ENCODE peak calls at places on chromosomes 2 and 18, in five cellular contexts. One of them, this sample, is unnamed.

GRCh38 chr2:32632089-32632488 is 4.2 kb downstream of the TTC27 start:
- DNase-seq in tibial nerve: no peak
- DNase-seq in upper lobe of left lung: no peak
- DNase-seq in brain microvascular endothelial cell: peak
- DNase-seq in endothelial cell: no peak
- DNase-seq in this sample: no peak

GRCh38 chr2:240553956-240554480 is 3.8 kb downstream of the ANKMY1 start:
- DNase-seq in brain microvascular endothelial cell: no peak
- DNase-seq in upper lobe of left lung: no peak
- DNase-seq in endothelial cell: no peak
- DNase-seq in tibial nerve: no peak
- DNase-seq in this sample: no peak

GRCh38 chr2:105294844-105295481 is 34.6 kb downstream of the TGFBRAP1 start:
- DNase-seq in upper lobe of left lung: no peak
- DNase-seq in tibial nerve: no peak
- DNase-seq in brain microvascular endothelial cell: peak
- DNase-seq in endothelial cell: peak
- DNase-seq in this sample: no peak

GRCh38 chr18:78521136-78521535 is 458.5 kb upstream of the SALL3 start:
- DNase-seq in brain microvascular endothelial cell: no peak
- DNase-seq in upper lobe of left lung: no peak
- DNase-seq in endothelial cell: no peak
- DNase-seq in tibial nerve: no peak
- DNase-seq in this sample: no peak

GRCh38 chr2:162368494-162368893 is 24.6 kb downstream of the GCA start:
- DNase-seq in upper lobe of left lung: no peak
- DNase-seq in brain microvascular endothelial cell: no peak
- DNase-seq in tibial nerve: no peak
- DNase-seq in endothelial cell: no peak
- DNase-seq in this sample: no peak

GRCh38 chr2:100877555-100877954 is 57.6 kb downstream of the NPAS2 start:
- DNase-seq in upper lobe of left lung: no peak
- DNase-seq in tibial nerve: no peak
- DNase-seq in brain microvascular endothelial cell: peak
- DNase-seq in endothelial cell: no peak
- DNase-seq in this sample: no peak

GRCh38 chr2:197869501-197870111 is 65.2 kb downstream of the PLCL1 start:
- DNase-seq in upper lobe of left lung: no peak
- DNase-seq in endothelial cell: no peak
- DNase-seq in tibial nerve: no peak
- DNase-seq in brain microvascular endothelial cell: peak
- DNase-seq in this sample: no peak

GRCh38 chr18:49744395-49744987 is 68.8 kb downstream of the ACAA2 start:
- DNase-seq in brain microvascular endothelial cell: no peak
- DNase-seq in tibial nerve: no peak
- DNase-seq in upper lobe of left lung: peak
- DNase-seq in endothelial cell: no peak
- DNase-seq in this sample: no peak

GRCh38 chr2:16007167-16007934 is 67.0 kb downstream of the MYCN start:
- DNase-seq in endothelial cell: no peak
- DNase-seq in tibial nerve: no peak
- DNase-seq in upper lobe of left lung: no peak
- DNase-seq in brain microvascular endothelial cell: no peak
- DNase-seq in this sample: no peak

GRCh38 chr2:16256601-16257000 is 316.3 kb downstream of the MYCN start:
- DNase-seq in endothelial cell: no peak
- DNase-seq in upper lobe of left lung: no peak
- DNase-seq in tibial nerve: no peak
- DNase-seq in brain microvascular endothelial cell: no peak
- DNase-seq in this sample: no peak

GRCh38 chr2:529425-529824 is 147.8 kb downstream of the TMEM18 start:
- DNase-seq in upper lobe of left lung: no peak
- DNase-seq in brain microvascular endothelial cell: peak
- DNase-seq in tibial nerve: no peak
- DNase-seq in endothelial cell: no peak
- DNase-seq in this sample: no peak

GRCh38 chr2:122748552-122749011 is 993.1 kb downstream of the TSN start:
- DNase-seq in upper lobe of left lung: no peak
- DNase-seq in tibial nerve: no peak
- DNase-seq in brain microvascular endothelial cell: peak
- DNase-seq in endothelial cell: no peak
- DNase-seq in this sample: no peak

GRCh38 chr2:43495727-43496126 is 100.1 kb downstream of the THADA start:
- DNase-seq in brain microvascular endothelial cell: no peak
- DNase-seq in tibial nerve: no peak
- DNase-seq in endothelial cell: no peak
- DNase-seq in upper lobe of left lung: no peak
- DNase-seq in this sample: no peak

GRCh38 chr2:61978522-61978921 is 73.0 kb downstream of the COMMD1 start:
- DNase-seq in tibial nerve: no peak
- DNase-seq in brain microvascular endothelial cell: no peak
- DNase-seq in endothelial cell: no peak
- DNase-seq in upper lobe of left lung: no peak
- DNase-seq in this sample: no peak

GRCh38 chr2:88227446-88227845 is 57.3 kb downstream of the THNSL2 start:
- DNase-seq in endothelial cell: no peak
- DNase-seq in tibial nerve: no peak
- DNase-seq in upper lobe of left lung: no peak
- DNase-seq in brain microvascular endothelial cell: peak
- DNase-seq in this sample: no peak

GRCh38 chr18:79553696-79554095 is 125.9 kb upstream of the CTDP1 start:
- DNase-seq in upper lobe of left lung: peak
- DNase-seq in brain microvascular endothelial cell: no peak
- DNase-seq in tibial nerve: no peak
- DNase-seq in endothelial cell: no peak
- DNase-seq in this sample: no peak

GRCh38 chr2:209391776-209392401 is 32.0 kb upstream of the MAP2 start:
- DNase-seq in upper lobe of left lung: no peak
- DNase-seq in brain microvascular endothelial cell: peak
- DNase-seq in endothelial cell: no peak
- DNase-seq in tibial nerve: no peak
- DNase-seq in this sample: no peak

GRCh38 chr2:141021109-141021508 is 1109.7 kb downstream of the LRP1B start:
- DNase-seq in tibial nerve: no peak
- DNase-seq in brain microvascular endothelial cell: peak
- DNase-seq in upper lobe of left lung: no peak
- DNase-seq in endothelial cell: no peak
- DNase-seq in this sample: no peak

DNA sequence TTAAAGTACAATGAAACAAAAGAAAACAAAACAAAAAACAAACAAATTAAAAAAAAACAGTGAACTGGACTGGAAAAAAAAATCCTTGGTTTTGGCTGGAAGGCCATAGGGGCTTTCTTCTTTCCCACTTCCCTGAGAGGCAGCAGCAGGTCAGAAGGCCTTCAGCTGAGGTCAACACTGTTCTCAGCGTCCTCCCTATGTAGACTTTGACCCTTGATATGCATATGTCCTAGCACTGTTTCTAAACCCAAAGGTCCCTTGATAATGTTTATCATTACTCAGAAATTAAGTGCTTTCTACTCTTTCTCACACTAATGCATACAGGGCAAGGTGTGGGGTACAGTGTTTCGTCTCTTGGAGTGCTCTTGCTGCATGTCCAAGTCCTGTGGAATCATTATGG is 75.6 kb upstream of the WDSUB1 start:
- DNase-seq in brain microvascular endothelial cell: no peak
- DNase-seq in upper lobe of left lung: no peak
- DNase-seq in tibial nerve: no peak
- DNase-seq in endothelial cell: no peak
- DNase-seq in this sample: no peak
- TF ChIP-seq CTCF in brain microvascular endothelial cell: no peak
- TF ChIP-seq CTCF in upper lobe of left lung: no peak
- TF ChIP-seq CTCF in tibial nerve: no peak
- TF ChIP-seq CTCF in endothelial cell: no peak
- TF ChIP-seq CTCF in this sample: no peak

GRCh38 chr18:59275406-59275949 is 2.2 kb upstream of the RAX start:
- DNase-seq in brain microvascular endothelial cell: no peak
- DNase-seq in endothelial cell: no peak
- DNase-seq in upper lobe of left lung: no peak
- DNase-seq in tibial nerve: no peak
- DNase-seq in this sample: no peak

GRCh38 chr18:59272221-59272888 is 899 bp downstream of the RAX start:
- DNase-seq in brain microvascular endothelial cell: no peak
- DNase-seq in upper lobe of left lung: peak
- DNase-seq in tibial nerve: no peak
- DNase-seq in endothelial cell: no peak
- DNase-seq in this sample: no peak

GRCh38 chr18:59271606-59272220 is 1.5 kb downstream of the RAX start:
- DNase-seq in upper lobe of left lung: no peak
- DNase-seq in endothelial cell: no peak
- DNase-seq in brain microvascular endothelial cell: no peak
- DNase-seq in tibial nerve: no peak
- DNase-seq in this sample: no peak

GRCh38 chr18:59273936-59274928 is 978 bp upstream of the RAX start:
- DNase-seq in brain microvascular endothelial cell: no peak
- DNase-seq in upper lobe of left lung: peak
- DNase-seq in endothelial cell: no peak
- DNase-seq in tibial nerve: no peak
- DNase-seq in this sample: no peak

DNA sequence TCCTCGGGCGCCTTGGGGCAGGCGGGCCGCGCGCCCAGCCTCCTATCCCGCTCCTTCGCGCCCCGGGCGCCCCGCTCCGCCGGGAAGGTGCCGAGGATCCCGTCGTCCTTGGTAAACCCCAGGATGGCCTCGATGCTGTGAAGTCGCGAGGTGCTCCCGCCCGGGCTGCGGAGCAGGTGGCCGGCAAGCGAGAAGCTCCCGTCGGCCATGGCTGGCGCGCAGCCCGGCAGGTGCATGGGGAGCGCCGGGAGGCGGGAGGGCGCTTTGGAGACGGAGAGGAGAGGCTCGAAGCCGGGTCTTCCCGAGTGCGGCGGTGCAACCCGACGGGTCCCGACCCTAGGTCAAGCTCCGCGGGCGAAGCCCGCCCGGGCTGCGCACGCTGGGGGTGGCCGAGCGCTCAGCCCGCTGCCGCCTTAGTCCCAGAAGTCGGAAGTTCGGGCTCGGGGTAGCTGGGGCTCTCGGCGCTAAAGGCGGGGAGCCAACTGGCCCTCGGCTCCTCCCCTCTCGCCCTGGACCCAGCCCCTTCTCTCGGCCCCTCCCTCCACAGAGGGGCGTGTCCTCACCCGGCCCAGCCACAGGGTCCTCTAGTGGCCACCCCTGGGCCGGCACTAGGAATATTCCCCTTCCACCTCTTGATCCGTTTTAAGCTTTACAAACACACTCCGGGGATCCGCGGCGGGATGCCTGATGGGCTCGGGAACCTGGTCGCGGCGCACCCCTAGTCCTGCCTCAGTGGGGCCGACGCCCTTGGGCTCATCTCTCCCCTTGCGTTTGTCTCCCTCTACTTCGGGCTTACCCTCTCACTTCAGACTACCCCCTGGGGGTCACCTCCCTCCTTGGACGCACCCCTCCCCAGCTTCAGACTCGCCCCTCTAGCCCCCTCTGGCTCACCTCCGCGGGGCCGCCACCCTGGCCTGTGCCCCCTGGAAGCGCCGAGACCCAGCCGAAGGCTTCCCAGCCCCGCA is at the start of gene RAX:
- DNase-seq in tibial nerve: no peak
- DNase-seq in brain microvascular endothelial cell: no peak
- DNase-seq in endothelial cell: peak
- DNase-seq in upper lobe of left lung: peak
- DNase-seq in this sample: no peak
- TF ChIP-seq CTCF in tibial nerve: no peak
- TF ChIP-seq CTCF in brain microvascular endothelial cell: peak
- TF ChIP-seq CTCF in endothelial cell: no peak
- TF ChIP-seq CTCF in upper lobe of left lung: no peak
- TF ChIP-seq CTCF in this sample: no peak

DNA sequence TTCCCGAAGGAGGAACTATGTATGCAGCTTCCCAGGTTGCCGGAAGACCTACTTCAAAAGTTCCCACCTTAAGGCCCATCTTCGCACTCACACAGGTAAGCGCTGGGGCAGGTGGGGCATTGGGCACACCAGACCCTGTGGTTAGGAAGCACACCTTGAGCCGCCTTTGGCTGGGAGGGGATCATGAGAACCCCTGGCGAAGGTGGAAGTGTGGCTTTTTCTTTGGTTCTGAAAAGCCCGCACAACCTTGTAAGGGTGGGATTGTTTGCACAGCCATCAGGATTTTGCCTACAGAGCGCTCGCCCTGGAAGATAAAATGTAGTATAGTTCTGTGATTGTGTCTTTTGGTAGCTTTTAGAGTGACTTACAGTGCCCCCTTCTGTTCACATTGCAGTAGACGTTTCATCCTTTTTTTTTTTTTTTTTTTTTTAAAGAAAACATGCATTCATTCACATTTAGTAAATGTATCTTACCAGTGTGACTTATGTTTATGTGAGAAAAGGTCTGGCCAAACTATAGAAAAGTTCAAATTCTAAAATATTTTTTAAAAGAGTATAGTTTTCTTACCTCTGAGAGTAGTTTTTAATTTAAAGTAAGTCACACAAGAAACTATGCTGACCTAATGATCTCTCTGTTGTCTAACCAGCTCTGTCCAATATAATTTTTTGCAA is 5.3 kb downstream of the KLF11 start:
- DNase-seq in brain microvascular endothelial cell: peak
- DNase-seq in endothelial cell: no peak
- DNase-seq in tibial nerve: no peak
- DNase-seq in upper lobe of left lung: no peak
- DNase-seq in this sample: no peak
- TF ChIP-seq CTCF in brain microvascular endothelial cell: peak
- TF ChIP-seq CTCF in endothelial cell: peak
- TF ChIP-seq CTCF in tibial nerve: peak
- TF ChIP-seq CTCF in upper lobe of left lung: peak
- TF ChIP-seq CTCF in this sample: peak

GRCh38 chr2:117470311-117471095 is 344.0 kb upstream of the DDX18 start:
- DNase-seq in endothelial cell: peak
- DNase-seq in brain microvascular endothelial cell: no peak
- DNase-seq in tibial nerve: no peak
- DNase-seq in upper lobe of left lung: no peak
- DNase-seq in this sample: no peak
- TF ChIP-seq CTCF in endothelial cell: peak
- TF ChIP-seq CTCF in brain microvascular endothelial cell: peak
- TF ChIP-seq CTCF in tibial nerve: peak
- TF ChIP-seq CTCF in upper lobe of left lung: no peak
- TF ChIP-seq CTCF in this sample: no peak

DNA sequence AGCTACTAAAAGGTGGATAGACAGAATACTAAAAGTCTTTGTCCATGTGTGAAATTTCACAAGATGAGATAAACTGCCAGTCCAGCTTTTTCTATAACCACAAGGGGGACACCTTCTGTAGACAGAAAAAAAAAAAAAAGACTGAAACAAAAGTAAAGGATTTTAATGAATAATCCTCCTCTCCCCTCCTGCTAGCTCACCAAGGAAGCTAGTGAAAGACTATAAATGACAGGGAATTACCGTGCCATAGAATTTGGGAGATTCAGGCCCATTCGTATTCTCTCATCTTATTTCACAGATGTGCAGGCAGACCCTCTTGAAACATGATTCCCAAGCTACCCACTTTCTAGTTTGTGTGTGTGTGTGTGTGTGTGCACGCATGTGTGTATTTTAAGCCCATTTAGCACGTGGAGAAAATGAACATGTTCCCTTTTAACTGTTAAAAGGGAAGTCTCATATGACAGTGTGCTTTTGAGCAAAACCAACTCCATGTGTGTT is 36.3 kb upstream of the SLC8A1 start:
- DNase-seq in upper lobe of left lung: no peak
- DNase-seq in endothelial cell: no peak
- DNase-seq in brain microvascular endothelial cell: peak
- DNase-seq in tibial nerve: no peak
- DNase-seq in this sample: no peak
- TF ChIP-seq CTCF in upper lobe of left lung: peak
- TF ChIP-seq CTCF in endothelial cell: peak
- TF ChIP-seq CTCF in brain microvascular endothelial cell: peak
- TF ChIP-seq CTCF in tibial nerve: peak
- TF ChIP-seq CTCF in this sample: no peak

This sample was measured in activated B cell treated with CpG ODN at 0.5 μM for 24 hours.